ENCODE peak calls at places on chromosomes 4 and X, in nine cellular contexts. V is NCI-H524 treated with DMSO at 0.1 percent for 48 hours; F is stimulated activated CD4-positive, alpha-beta T cell treated with anti-CD3 and anti-CD28 coated beads, TNF-alpha, amount 100 ng/mL, for 48 hours; P is hippocampal formation; M is RCC 7860; X is brain microvascular endothelial cell; C is fibroblast of the aortic adventitia; A is A549; I is iPS DF 19.7. Y is an unnamed sample.

GRCh38 chrX:101658661-101659477 is 781 bp downstream of the ARMCX2 start:
- DNase-seq in V (no peak), F (peak; percentile 34), P (peak; percentile 39), M (no peak), X (peak; percentile 47), C (peak; percentile 36), A (peak; percentile 39), I (no peak), Y (peak; percentile 33)

GRCh38 chr4:112896326-112896892 is 153.0 kb upstream of the ANK2 start:
- DNase-seq in V (no peak), F (no peak), P (no peak), M (no peak), X (no peak), C (no peak), A (no peak), I (no peak), Y (no peak)

GRCh38 chr4:113049421-113050355 is at the start of gene ANK2:
- DNase-seq in V (peak; percentile 9), F (no peak), P (peak; percentile 65), M (no peak), X (no peak), C (peak; percentile 24), A (no peak), I (peak; percentile 71), Y (no peak)

GRCh38 chrX:129900054-129900453 is 5.9 kb upstream of the UTP14A start:
- DNase-seq in V (no peak), F (no peak), P (no peak), M (no peak), X (no peak), C (no peak), A (no peak), I (no peak), Y (no peak)

GRCh38 chrX:154547245-154548027 is at the start of gene IKBKG:
- DNase-seq in V (peak; percentile 4), F (peak; percentile 75), P (peak; percentile 86), M (peak; percentile 80), X (peak; percentile 83), C (peak; percentile 87), A (peak; percentile 82), I (no peak), Y (peak; percentile 73)

GRCh38 chr4:40719008-40719623 is 30.6 kb upstream of the NSUN7 start:
- DNase-seq in V (peak; percentile 19), F (no peak), P (no peak), M (peak; percentile 41), X (peak; percentile 34), C (peak; percentile 72), A (peak; percentile 46), I (no peak), Y (peak; percentile 38)

GRCh38 chr4:97404876-97405523 is 738.3 kb downstream of the STPG2 start:
- DNase-seq in V (no peak), F (no peak), P (no peak), M (peak; percentile 59), X (no peak), C (no peak), A (peak; percentile 0), I (no peak), Y (no peak)

GRCh38 chr4:53777244-53777984 is 186.1 kb upstream of the LNX1 start:
- DNase-seq in V (no peak), F (no peak), P (no peak), M (no peak), X (peak; percentile 67), C (peak; percentile 87), A (peak; percentile 15), I (no peak), Y (peak; percentile 51)

GRCh38 chrX:129823115-129823514 is 20.6 kb downstream of the ZDHHC9 start:
- DNase-seq in V (no peak), F (no peak), P (no peak), M (peak; percentile 9), X (no peak), C (peak; percentile 54), A (peak; percentile 36), I (no peak), Y (no peak)